ENCODE peak calls at places on chromosomes 7 and 10, in four cellular contexts. One of them, this sample, is unnamed.

GRCh38 chr10:70038926-70039325 is 13.7 kb upstream of the MACROH2A2 start:
- DNase-seq in iPS DF 6.9: no peak
- DNase-seq in KBM-7: no peak
- DNase-seq in thyroid gland: no peak
- DNase-seq in this sample: no peak

GRCh38 chr7:109879429-109879828 is 1211.5 kb upstream of the LRRN3 start:
- DNase-seq in iPS DF 6.9: no peak
- DNase-seq in KBM-7: no peak
- DNase-seq in thyroid gland: no peak
- DNase-seq in this sample: no peak

GRCh38 chr7:76315372-76315771 is 12.9 kb downstream of the HSPB1 start:
- DNase-seq in iPS DF 6.9: no peak
- DNase-seq in KBM-7: no peak
- DNase-seq in thyroid gland: no peak
- DNase-seq in this sample: no peak

GRCh38 chr10:46553238-46554049 is 3.0 kb downstream of the GPRIN2 start:
- DNase-seq in iPS DF 6.9: no peak
- DNase-seq in KBM-7: no peak
- DNase-seq in thyroid gland: peak
- DNase-seq in this sample: no peak

GRCh38 chr7:137245186-137245585 is 98.3 kb downstream of the PTN start:
- DNase-seq in iPS DF 6.9: no peak
- DNase-seq in KBM-7: no peak
- DNase-seq in thyroid gland: no peak
- DNase-seq in this sample: no peak

GRCh38 chr7:43701502-43701859 is 27.8 kb downstream of the COA1 start:
- DNase-seq in iPS DF 6.9: no peak
- DNase-seq in KBM-7: no peak
- DNase-seq in thyroid gland: no peak
- DNase-seq in this sample: no peak

GRCh38 chr7:94530114-94530513 is 20.5 kb downstream of the CASD1 start:
- DNase-seq in iPS DF 6.9: no peak
- DNase-seq in KBM-7: no peak
- DNase-seq in thyroid gland: no peak
- DNase-seq in this sample: no peak

GRCh38 chr7:103772171-103772570 is 217.3 kb downstream of the RELN start:
- DNase-seq in iPS DF 6.9: no peak
- DNase-seq in KBM-7: no peak
- DNase-seq in thyroid gland: no peak
- DNase-seq in this sample: no peak

GRCh38 chr7:40899651-40900507 is 765.1 kb downstream of the SUGCT start:
- DNase-seq in iPS DF 6.9: no peak
- DNase-seq in KBM-7: no peak
- DNase-seq in thyroid gland: no peak
- DNase-seq in this sample: no peak

GRCh38 chr10:92811986-92812385 is 36.3 kb upstream of the EXOC6 start:
- DNase-seq in iPS DF 6.9: no peak
- DNase-seq in KBM-7: no peak
- DNase-seq in thyroid gland: no peak
- DNase-seq in this sample: no peak

GRCh38 chr7:30272126-30272525 is 12.3 kb upstream of the ZNRF2 start:
- DNase-seq in iPS DF 6.9: no peak
- DNase-seq in KBM-7: no peak
- DNase-seq in thyroid gland: no peak
- DNase-seq in this sample: no peak

GRCh38 chr7:135232720-135233119 is 918 bp upstream of the STRA8 start:
- DNase-seq in iPS DF 6.9: no peak
- DNase-seq in KBM-7: peak
- DNase-seq in thyroid gland: no peak
- DNase-seq in this sample: no peak

GRCh38 chr7:2813350-2814185 is 30.5 kb downstream of the GNA12 start:
- DNase-seq in iPS DF 6.9: no peak
- DNase-seq in KBM-7: no peak
- DNase-seq in thyroid gland: no peak
- DNase-seq in this sample: no peak

GRCh38 chr7:116187400-116187799 is 22.9 kb upstream of the TES start:
- DNase-seq in iPS DF 6.9: no peak
- DNase-seq in KBM-7: no peak
- DNase-seq in thyroid gland: no peak
- DNase-seq in this sample: no peak

GRCh38 chr10:7408494-7409044 is 2.3 kb downstream of the SFMBT2 start:
- DNase-seq in iPS DF 6.9: no peak
- DNase-seq in KBM-7: peak
- DNase-seq in thyroid gland: peak
- DNase-seq in this sample: no peak

GRCh38 chr7:75642810-75643486 is 95.8 kb downstream of the HIP1 start:
- DNase-seq in iPS DF 6.9: peak
- DNase-seq in KBM-7: peak
- DNase-seq in thyroid gland: peak
- DNase-seq in this sample: no peak

GRCh38 chr10:11894381-11895107 is 71.4 kb downstream of the PROSER2 start:
- DNase-seq in iPS DF 6.9: no peak
- DNase-seq in KBM-7: no peak
- DNase-seq in thyroid gland: no peak
- DNase-seq in this sample: no peak

GRCh38 chr10:89119651-89120050 is 87.5 kb downstream of the CH25H start:
- DNase-seq in iPS DF 6.9: no peak
- DNase-seq in KBM-7: no peak
- DNase-seq in thyroid gland: no peak
- DNase-seq in this sample: no peak

GRCh38 chr7:55198634-55199366 is 166.3 kb upstream of the LANCL2 start:
- DNase-seq in iPS DF 6.9: no peak
- DNase-seq in KBM-7: no peak
- DNase-seq in thyroid gland: no peak
- DNase-seq in this sample: no peak

This sample was measured in NT2/D1.